ENCODE peak calls at places on chromosomes 5 and 9, in seven cellular contexts. O is osteocyte, F is lung, A is uterus, H is neural crest cell, M is transverse colon, X is tibial nerve. P is an unnamed sample.

GRCh38 chr9:81070689-81071088 is 618.7 kb downstream of the TLE1 start:
- DNase-seq in M (no peak), F (no peak), A (no peak), O (no peak), X (no peak), H (no peak), P (no peak)

GRCh38 chr5:88659529-88660325 is 223.3 kb downstream of the MEF2C start:
- DNase-seq in H (no peak), F (no peak), M (no peak), O (no peak), X (no peak), A (no peak), P (peak)

GRCh38 chr9:80498165-80498564 is 926.4 kb downstream of the TLE4 start:
- DNase-seq in H (no peak), X (no peak), M (no peak), O (no peak), A (no peak), F (no peak), P (no peak)

GRCh38 chr9:125137200-125137599 is 6.1 kb downstream of the SCAI start:
- DNase-seq in X (no peak), O (no peak), H (no peak), M (no peak), F (no peak), A (no peak), P (no peak)

GRCh38 chr9:128824911-128825310 is 4.7 kb downstream of the SPOUT1 start:
- DNase-seq in X (no peak), M (no peak), A (no peak), H (no peak), F (no peak), O (no peak), P (no peak)

GRCh38 chr5:166507810-166508419 is 1783.5 kb upstream of the WWC1 start:
- DNase-seq in X (no peak), M (no peak), O (no peak), H (no peak), F (no peak), A (no peak), P (no peak)

GRCh38 chr5:138655530-138656245 is 80.5 kb upstream of the HSPA9 start:
- DNase-seq in A (peak), F (no peak), O (no peak), M (no peak), H (no peak), X (peak), P (no peak)

GRCh38 chr9:3517377-3518048 is 8.3 kb downstream of the RFX3 start:
- DNase-seq in F (no peak), X (no peak), H (no peak), M (no peak), A (no peak), O (no peak), P (no peak)

GRCh38 chr5:142667808-142668207 is 18.1 kb downstream of the FGF1 start:
- DNase-seq in M (no peak), A (no peak), F (no peak), X (no peak), O (no peak), H (no peak), P (no peak)

GRCh38 chr5:17257705-17258273 is 40.4 kb downstream of the BASP1 start:
- DNase-seq in O (no peak), H (no peak), F (no peak), A (no peak), X (no peak), M (no peak), P (peak)

GRCh38 chr9:89755835-89756234 is 151.0 kb downstream of the GADD45G start:
- DNase-seq in F (no peak), H (no peak), O (no peak), X (no peak), M (no peak), A (no peak), P (no peak)

GRCh38 chr9:16337322-16338029 is 533.0 kb downstream of the BNC2 start:
- DNase-seq in M (no peak), H (no peak), A (no peak), X (no peak), F (no peak), O (no peak), P (no peak)

GRCh38 chr5:156477196-156477595 is 150.2 kb downstream of the SGCD start:
- DNase-seq in A (no peak), X (no peak), O (no peak), F (no peak), M (no peak), H (no peak), P (no peak)

GRCh38 chr5:179438041-179438441 is 92.8 kb upstream of the ADAMTS2 start:
- DNase-seq in O (no peak), H (no peak), X (no peak), A (no peak), M (no peak), F (no peak), P (no peak)

GRCh38 chr5:114184006-114184405 is 177.9 kb upstream of the KCNN2 start:
- DNase-seq in A (no peak), O (no peak), F (no peak), X (no peak), M (no peak), H (no peak), P (no peak)

GRCh38 chr5:177022386-177023246 is at the start of gene ZNF346:
- DNase-seq in O (peak), H (peak), F (peak), A (peak), X (peak), M (peak), P (peak)
- TF ChIP-seq CTCF in O (peak), H (peak), F (peak), A (peak), X (peak), M (peak), P (peak)

GRCh38 chr9:132885691-132886357 is 7.1 kb downstream of the SPACA9 start:
- DNase-seq in O (no peak), X (no peak), F (no peak), M (no peak), A (no peak), H (no peak), P (no peak)

GRCh38 chr9:132886358-132886725 is 7.6 kb downstream of the SPACA9 start:
- DNase-seq in X (no peak), A (no peak), M (no peak), O (no peak), F (no peak), H (no peak), P (no peak)

GRCh38 chr9:132881826-132882225 is 3.1 kb downstream of the SPACA9 start:
- DNase-seq in A (no peak), M (no peak), O (no peak), H (no peak), F (no peak), X (no peak), P (peak)

GRCh38 chr9:132882616-132883015 is 3.9 kb downstream of the SPACA9 start:
- DNase-seq in H (no peak), O (no peak), A (no peak), F (no peak), X (no peak), M (no peak), P (no peak)

DNA sequence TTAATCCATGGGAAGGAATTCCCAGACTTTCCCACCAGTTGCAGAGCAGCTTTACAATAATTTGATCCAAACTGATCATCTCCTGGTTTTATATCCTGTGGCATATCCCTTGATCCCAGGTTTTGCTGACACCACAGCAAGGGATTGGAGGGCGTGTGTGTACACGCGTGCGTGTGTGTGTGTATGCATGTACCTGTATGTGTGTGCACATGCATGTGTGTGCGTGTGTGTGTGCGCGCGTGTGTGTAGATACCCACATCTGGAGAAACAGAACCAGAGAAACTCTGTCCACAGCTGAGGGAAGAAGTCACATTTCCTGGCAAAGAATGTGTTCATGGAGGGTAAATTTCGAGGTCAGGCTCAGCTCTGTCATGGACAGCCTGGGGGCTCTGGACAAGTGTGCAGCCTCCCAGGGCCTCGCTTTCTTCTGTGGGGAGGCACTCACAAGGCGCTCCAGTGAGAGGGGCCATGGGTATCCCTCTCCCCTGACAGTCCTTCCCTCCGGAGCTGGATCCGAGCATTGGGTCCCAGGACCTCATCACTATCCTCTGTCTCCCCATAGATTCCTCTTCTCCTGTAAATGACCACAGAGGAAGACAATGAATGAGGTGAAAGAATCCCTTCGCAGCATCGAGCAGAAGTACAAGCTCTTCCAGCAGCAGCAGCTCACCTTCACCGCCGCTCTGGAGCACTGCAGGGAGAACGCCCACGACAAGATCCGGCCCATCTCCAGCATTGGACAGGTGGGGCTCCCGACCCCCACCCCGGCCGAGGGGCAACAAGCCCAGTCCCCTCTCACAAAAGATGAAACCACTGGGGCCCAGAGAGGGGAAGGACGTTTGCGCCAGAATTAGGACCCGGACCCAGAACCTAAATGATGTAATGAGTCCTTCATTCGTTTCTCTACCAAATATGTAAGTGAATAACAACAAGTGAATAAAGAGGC is 4.9 kb downstream of the SPACA9 start:
- DNase-seq in O (no peak), H (no peak), F (no peak), M (no peak), X (no peak), A (no peak), P (no peak)
- TF ChIP-seq CTCF in O (no peak), H (no peak), F (no peak), M (no peak), X (no peak), A (no peak), P (no peak)

GRCh38 chr5:141208478-141208877 is at the start of gene PCDHB12:
- DNase-seq in H (no peak), F (no peak), A (no peak), X (peak), O (no peak), M (no peak), P (no peak)
- TF ChIP-seq CTCF in H (peak), F (no peak), A (no peak), X (no peak), O (no peak), M (no peak), P (no peak)

GRCh38 chr9:76810377-76810957 is 46.2 kb downstream of the PCA3 start:
- DNase-seq in H (peak), X (peak), M (peak), F (peak), O (no peak), A (peak), P (peak)
- TF ChIP-seq CTCF in H (peak), X (peak), M (peak), F (peak), O (peak), A (peak), P (peak)

DNA sequence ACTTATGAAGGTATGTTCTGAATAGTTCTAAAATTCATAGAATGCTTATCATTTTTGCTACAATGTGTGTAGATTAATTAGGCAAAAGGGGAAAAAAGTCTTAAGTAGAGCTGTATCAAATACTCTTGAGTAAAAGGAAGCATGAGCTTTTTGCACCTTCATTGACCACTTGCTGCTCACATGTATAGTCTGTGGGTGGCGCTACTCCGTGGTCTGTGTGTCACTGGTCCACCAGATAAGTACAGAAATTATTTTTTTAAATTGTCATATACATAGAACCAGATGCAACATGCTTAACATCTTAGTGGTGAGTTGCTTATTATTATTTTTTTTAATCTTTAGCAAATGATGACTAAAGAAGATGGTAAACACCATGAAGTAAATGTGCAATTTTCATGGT is 130.2 kb downstream of the MAN2A1 start:
- DNase-seq in H (no peak), A (no peak), M (no peak), X (no peak), O (no peak), F (no peak), P (no peak)
- TF ChIP-seq CTCF in H (no peak), A (no peak), M (no peak), X (no peak), O (no peak), F (no peak), P (no peak)

GRCh38 chr9:37209431-37210386 is 89.3 kb downstream of the ZCCHC7 start:
- DNase-seq in M (no peak), X (no peak), F (no peak), O (no peak), H (no peak), A (no peak), P (no peak)
- TF ChIP-seq CTCF in M (no peak), X (no peak), F (no peak), O (peak), H (no peak), A (no peak), P (no peak)